ENCODE peak calls at places on chromosomes 3 and 15, in four cellular contexts. Y is H1, O is GM12878, K is SK-N-SH. M is an unnamed sample.

GRCh38 chr3:20458994-20459736 is 273.2 kb upstream of the SGO1 start:
- DNase-seq in O (no peak), Y (no peak), K (no peak), M (no peak)

GRCh38 chr15:61935493-61935892 is 124.8 kb downstream of the VPS13C start:
- DNase-seq in Y (no peak), K (no peak), O (no peak), M (no peak)

GRCh38 chr15:26235864-26236263 is 372.7 kb upstream of the ATP10A start:
- DNase-seq in Y (no peak), O (no peak), K (no peak), M (no peak)

GRCh38 chr15:83658406-83658805 is 4.5 kb downstream of the ADAMTSL3 start:
- DNase-seq in O (no peak), K (no peak), Y (no peak), M (no peak)

GRCh38 chr15:84840255-84840654 is 23.1 kb downstream of the ALPK3 start:
- DNase-seq in K (no peak), O (no peak), Y (no peak), M (no peak)

GRCh38 chr3:127458698-127459097 is 131.8 kb downstream of the TPRA1 start:
- DNase-seq in K (no peak), O (no peak), Y (no peak), M (no peak)

GRCh38 chr3:13563321-13563720 is 14.4 kb downstream of the FBLN2 start:
- DNase-seq in Y (no peak), O (no peak), K (no peak), M (no peak)

GRCh38 chr15:78212008-78212407 is 22.4 kb downstream of the ACSBG1 start:
- DNase-seq in Y (no peak), O (no peak), K (no peak), M (no peak)

GRCh38 chr3:8757551-8758518 is 11.6 kb downstream of the OXTR start:
- DNase-seq in Y (no peak), K (no peak), O (no peak), M (no peak)

GRCh38 chr15:66999601-67000000 is 65.8 kb upstream of the SMAD3 start:
- DNase-seq in O (no peak), Y (no peak), K (no peak), M (no peak)

GRCh38 chr3:149473314-149473990 is 1.0 kb upstream of the TM4SF4 start:
- DNase-seq in Y (no peak), K (no peak), O (no peak), M (no peak)

GRCh38 chr3:188385295-188385694 is 231.3 kb downstream of the LPP start:
- DNase-seq in K (no peak), O (no peak), Y (no peak), M (no peak)

GRCh38 chr15:50813865-50814264 is 48.4 kb upstream of the SPPL2A start:
- DNase-seq in K (no peak), Y (no peak), O (no peak), M (no peak)

GRCh38 chr3:72451840-72452239 is 396.4 kb downstream of the SHQ1 start:
- DNase-seq in Y (no peak), O (no peak), K (no peak), M (no peak)

GRCh38 chr3:134360046-134360445 is 14.2 kb downstream of the AMOTL2 start:
- DNase-seq in K (no peak), O (no peak), Y (no peak), M (no peak)

GRCh38 chr15:99982662-99983061 is 249.4 kb upstream of the LYSMD4 start:
- DNase-seq in K (peak; percentile 47), O (no peak), Y (no peak), M (no peak)

GRCh38 chr15:67080118-67080899 is 14.9 kb downstream of the SMAD3 start:
- DNase-seq in O (no peak), K (no peak), Y (no peak), M (no peak)

GRCh38 chr3:147620906-147621305 is 211.7 kb downstream of the ZIC1 start:
- DNase-seq in O (no peak), Y (no peak), K (no peak), M (no peak)
- TF ChIP-seq TCF12 in O (no peak), Y (no peak), K (no peak), M (no peak)

DNA sequence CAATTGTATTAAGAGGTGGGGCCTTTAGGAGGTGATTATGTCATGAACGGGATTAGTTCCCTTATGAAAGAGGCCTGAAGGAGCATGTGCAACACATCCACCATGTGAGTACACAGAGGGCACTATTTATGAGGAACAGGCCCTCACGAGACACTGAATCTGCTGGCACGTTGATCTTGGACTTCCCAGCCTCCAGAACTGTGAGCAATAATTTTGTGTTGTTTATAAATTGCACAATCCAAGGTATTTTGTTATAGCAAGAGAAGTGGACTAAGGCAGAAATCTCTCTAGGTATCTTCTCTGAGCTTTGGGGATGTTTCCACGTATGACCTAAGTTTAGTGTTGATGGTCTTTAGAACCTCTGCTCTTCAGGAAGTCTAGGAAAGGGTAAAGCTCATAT is 149.3 kb upstream of the CBLB start:
- DNase-seq in Y (no peak), O (no peak), K (no peak), M (no peak)
- TF ChIP-seq TCF12 in Y (no peak), O (no peak), K (no peak), M (no peak)

GRCh38 chr3:100913870-100914654 is 79.2 kb downstream of the ABI3BP start:
- DNase-seq in Y (no peak), K (no peak), O (no peak), M (no peak)
- TF ChIP-seq TCF12 in Y (no peak), K (no peak), O (no peak), M (no peak)

DNA sequence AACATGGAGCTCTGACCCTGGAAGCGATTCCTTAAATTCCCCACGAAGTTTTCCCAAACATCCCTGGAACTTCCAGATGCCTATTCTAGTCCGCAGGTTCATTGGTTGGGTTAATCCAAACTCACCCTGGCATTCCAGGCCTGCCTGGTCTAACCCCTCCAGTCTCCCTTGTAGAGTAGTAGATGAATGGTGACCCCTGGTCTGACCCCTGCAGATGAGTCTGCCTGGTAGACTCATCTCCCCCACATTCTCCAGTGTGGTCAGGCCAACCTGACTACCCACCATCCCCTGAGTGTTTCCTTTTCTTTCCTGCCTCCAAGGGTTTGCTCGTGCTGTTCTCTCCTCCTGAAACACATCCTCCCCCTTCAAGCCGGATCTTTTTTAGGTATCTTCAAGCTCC is 10.8 kb upstream of the HRH1 start:
- DNase-seq in K (no peak), Y (no peak), O (no peak), M (no peak)
- TF ChIP-seq TCF12 in K (no peak), Y (no peak), O (no peak), M (no peak)

GRCh38 chr15:48693474-48693873 is 48.0 kb upstream of the FBN1 start:
- DNase-seq in Y (no peak), K (no peak), O (no peak), M (no peak)
- TF ChIP-seq TCF12 in Y (no peak), K (peak; percentile 83), O (no peak), M (no peak)

GRCh38 chr3:139715736-139716135 is 38.0 kb upstream of the NMNAT3 start:
- DNase-seq in O (no peak), Y (no peak), K (no peak), M (no peak)
- TF ChIP-seq TCF12 in O (no peak), Y (no peak), K (no peak), M (no peak)

DNA sequence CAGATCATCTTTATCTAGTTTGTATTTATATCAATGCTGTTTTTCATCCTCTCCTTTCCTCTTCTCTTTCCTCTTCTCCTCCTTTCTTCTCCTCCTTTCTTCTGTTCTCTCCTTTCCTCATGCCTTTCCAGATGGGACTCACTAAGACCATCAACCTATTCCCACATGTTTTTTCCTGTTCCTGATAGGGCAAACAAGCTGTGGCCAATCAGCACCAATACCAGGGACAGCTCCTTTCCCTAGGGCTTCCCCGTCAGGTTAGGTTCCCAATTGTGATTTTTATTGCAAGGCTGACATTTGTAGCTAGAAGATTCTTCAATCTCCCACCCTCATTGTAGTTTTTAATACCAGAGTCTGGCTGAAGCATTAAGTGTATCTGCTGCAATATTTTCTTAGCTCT is 76.3 kb upstream of the COL8A1 start:
- DNase-seq in Y (no peak), O (no peak), K (no peak), M (no peak)
- TF ChIP-seq TCF12 in Y (no peak), O (no peak), K (no peak), M (no peak)

GRCh38 chr3:46523556-46523955 is 25.8 kb downstream of the RTP3 start:
- DNase-seq in Y (no peak), K (no peak), O (no peak), M (no peak)

GRCh38 chr3:46527239-46527638 is 29.5 kb downstream of the RTP3 start:
- DNase-seq in O (no peak), K (no peak), Y (no peak), M (no peak)

GRCh38 chr3:46524008-46524407 is 26.2 kb downstream of the RTP3 start:
- DNase-seq in Y (no peak), O (no peak), K (no peak), M (no peak)

GRCh38 chr3:46521096-46521495 is 23.3 kb downstream of the RTP3 start:
- DNase-seq in O (no peak), K (no peak), Y (no peak), M (no peak)

GRCh38 chr3:46524832-46525231 is 27.1 kb downstream of the RTP3 start:
- DNase-seq in K (no peak), Y (no peak), O (no peak), M (no peak)
- TF ChIP-seq TCF12 in K (no peak), Y (no peak), O (no peak), M (no peak)

DNA sequence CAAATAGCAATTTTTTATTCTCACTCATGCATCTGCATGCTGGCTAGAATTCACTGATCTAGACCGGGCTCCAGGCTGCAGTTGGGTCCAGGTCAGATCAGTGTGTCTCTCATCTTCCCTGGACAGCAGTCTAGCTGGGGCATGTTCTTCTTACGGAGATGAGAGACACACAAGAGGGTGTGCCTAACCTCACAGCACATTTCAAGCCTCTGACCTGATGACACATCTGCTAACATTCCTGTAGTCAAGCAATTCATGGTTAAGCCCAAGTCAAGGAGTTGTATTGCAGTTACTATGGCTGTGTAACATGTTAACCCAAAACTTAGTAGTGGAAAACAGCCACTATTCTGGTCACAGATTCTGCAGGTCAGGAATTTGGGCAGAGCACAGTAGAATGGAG is 13.1 kb downstream of the BSN start:
- DNase-seq in O (no peak), Y (no peak), K (no peak), M (no peak)
- TF ChIP-seq TCF12 in O (no peak), Y (no peak), K (no peak), M (no peak)

M was measured in HepG2.